ENCODE peak calls at places on chromosomes 11 and 22, in eight cellular contexts. L is heart left ventricle; K is heart right ventricle; F is CD4-positive, alpha-beta T cell; N is thoracic aorta; Q is IMR-90; E is psoas muscle; O is transverse colon. W is an unnamed sample. For H3K27me3, the result is how much of the 10 kb centered on the place peaks cover.

GRCh38 chr11:7869467-7869866 is 61.6 kb downstream of the OR10A6 start:
- DNase-seq in F (no peak), O (no peak), L (no peak), E (no peak), N (no peak), Q (no peak), K (no peak), W (no peak)

GRCh38 chr11:19995131-19995530 is 165.1 kb downstream of the DBX1 start:
- DNase-seq in K (no peak), N (no peak), O (no peak), E (peak), F (no peak), Q (peak), L (no peak), W (no peak)

GRCh38 chr22:50260801-50261614 is 475 bp downstream of the MAPK12 start:
- DNase-seq in L (no peak), O (no peak), E (peak), N (no peak), F (no peak), Q (peak), K (no peak), W (no peak)

GRCh38 chr11:67253872-67254624 is 12.2 kb upstream of the GRK2 start:
- DNase-seq in F (no peak), E (no peak), K (no peak), N (no peak), Q (no peak), O (no peak), L (no peak), W (no peak)

GRCh38 chr11:117145393-117145761 is 1.3 kb downstream of the PAFAH1B2 start:
- DNase-seq in Q (peak), E (no peak), N (no peak), L (no peak), O (peak), F (no peak), K (no peak), W (peak)

GRCh38 chr11:98862169-98862568 is 158.6 kb upstream of the CNTN5 start:
- DNase-seq in O (no peak), N (no peak), L (no peak), E (no peak), Q (no peak), K (no peak), F (no peak), W (no peak)

GRCh38 chr11:1289211-1289935 is 20.1 kb downstream of the TOLLIP start:
- DNase-seq in E (peak), N (no peak), K (no peak), O (no peak), L (no peak), F (no peak), Q (no peak), W (no peak)

GRCh38 chr11:66617148-66617814 is 851 bp downstream of the RBM14 start:
- DNase-seq in E (peak), F (no peak), L (peak), K (peak), Q (no peak), N (peak), O (no peak), W (no peak)

GRCh38 chr11:72230764-72231365 is 6.3 kb downstream of the INPPL1 start:
- DNase-seq in F (no peak), K (peak), O (no peak), N (no peak), E (no peak), L (no peak), Q (no peak), W (no peak)

GRCh38 chr22:41178425-41178975 is 26.6 kb upstream of the L3MBTL2 start:
- DNase-seq in Q (no peak), O (peak), F (no peak), L (peak), N (no peak), E (peak), K (peak), W (no peak)

GRCh38 chr22:43882122-43882767 is 9.6 kb downstream of the PNPLA5 start:
- DNase-seq in E (peak), N (no peak), L (no peak), Q (no peak), O (no peak), K (no peak), F (no peak), W (no peak)

GRCh38 chr22:38700271-38700788 is 413 bp downstream of the JOSD1 start:
- DNase-seq in K (peak), L (peak), Q (no peak), O (peak), N (no peak), F (no peak), E (peak), W (no peak)

GRCh38 chr11:119323532-119324033 is 6.7 kb upstream of the MCAM start:
- DNase-seq in O (peak), N (no peak), F (peak), K (peak), L (peak), E (peak), Q (peak), W (peak)

GRCh38 chr11:120482149-120482548 is 29.4 kb upstream of the GRIK4 start:
- DNase-seq in E (no peak), Q (peak), N (no peak), K (no peak), L (no peak), F (no peak), O (no peak), W (no peak)

GRCh38 chr11:65884716-65885092 is 3.6 kb downstream of the FIBP start:
- DNase-seq in O (peak), L (peak), N (no peak), F (peak), E (peak), K (peak), Q (peak), W (peak)

GRCh38 chr22:29301716-29302401 is 4.6 kb upstream of the GAS2L1 start:
- DNase-seq in F (no peak), K (no peak), E (no peak), Q (no peak), O (no peak), N (no peak), L (no peak), W (no peak)

GRCh38 chr11:111920908-111921307 is 2.2 kb downstream of the C11orf52 start:
- DNase-seq in N (no peak), K (no peak), E (no peak), Q (no peak), F (no peak), L (no peak), O (no peak), W (no peak)

GRCh38 chr11:13304655-13305340 is 27.2 kb downstream of the BMAL1 start:
- DNase-seq in K (peak), O (no peak), N (no peak), E (no peak), Q (no peak), F (no peak), L (no peak), W (no peak)

GRCh38 chr11:14577835-14578529 is 57.8 kb upstream of the PSMA1 start:
- DNase-seq in F (peak), L (no peak), N (no peak), Q (no peak), K (no peak), E (no peak), O (no peak), W (no peak)

GRCh38 chr22:19041403-19042074 is 80.7 kb downstream of the DGCR2 start:
- DNase-seq in F (no peak), K (no peak), N (no peak), O (no peak), Q (no peak), E (peak), L (no peak), W (no peak)

GRCh38 chr11:306645-307371 is 808 bp upstream of the IFITM2 start:
- DNase-seq in F (no peak), N (no peak), K (no peak), L (no peak), E (peak), O (no peak), Q (no peak), W (no peak)

GRCh38 chr22:36027960-36028645 is 521 bp downstream of the RBFOX2 start:
- DNase-seq in Q (no peak), O (peak), L (peak), K (peak), N (no peak), F (no peak), E (no peak), W (peak)

GRCh38 chr11:119228535-119229302 is 22.6 kb downstream of the CBL start:
- DNase-seq in K (no peak), E (no peak), Q (no peak), F (no peak), O (no peak), L (no peak), N (no peak), W (no peak)

GRCh38 chr11:89175796-89176195 is 1.9 kb upstream of the TYR start:
- DNase-seq in K (no peak), L (no peak), Q (no peak), E (no peak), F (no peak), N (no peak), O (no peak), W (no peak)

GRCh38 chr22:43377486-43377995 is 34.3 kb upstream of the MPPED1 start:
- DNase-seq in O (no peak), N (no peak), Q (peak), F (no peak), L (no peak), K (no peak), E (no peak), W (no peak)

GRCh38 chr11:115213007-115213406 is 291.2 kb downstream of the CADM1 start:
- DNase-seq in Q (no peak), N (no peak), K (no peak), O (no peak), F (no peak), L (no peak), E (no peak), W (no peak)

DNA sequence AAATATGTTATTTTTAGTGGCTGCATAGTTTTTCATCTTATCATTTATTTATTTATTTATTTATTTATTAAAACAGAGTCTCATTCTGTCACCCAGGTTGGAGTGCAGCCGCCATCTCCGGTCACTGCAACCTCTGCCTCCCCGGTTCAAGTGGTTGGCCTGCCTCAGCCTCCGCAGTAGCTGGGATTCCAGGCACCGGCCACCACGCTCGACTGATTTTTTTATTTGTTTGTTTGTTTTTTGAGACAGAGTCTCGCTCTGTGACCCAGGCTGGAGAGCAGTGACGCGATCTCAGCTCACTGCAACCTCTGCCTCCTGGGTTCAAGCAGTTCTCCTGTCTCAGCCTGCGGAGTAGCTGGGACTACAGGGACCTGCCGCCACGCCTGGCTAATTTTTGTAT is 262.9 kb upstream of the DDI1 start:
- DNase-seq in N (no peak), F (no peak), K (no peak), O (no peak), Q (no peak), L (no peak), E (no peak), W (no peak)
- H3K27ac ChIP-seq in N (no peak), F (no peak), K (no peak), O (no peak), Q (no peak), L (no peak), E (no peak), W (no peak)

GRCh38 chr11:69928124-69928523 is 108.9 kb upstream of the FGF3 start:
- DNase-seq in Q (no peak), O (no peak), N (no peak), E (peak), F (no peak), K (no peak), L (no peak), W (no peak)
- TF ChIP-seq CTCF in Q (no peak), O (no peak), N (no peak), E (no peak), F (no peak), K (no peak), L (no peak), W (no peak)

GRCh38 chr11:124760806-124761205 is 1.3 kb downstream of the ESAM start:
- DNase-seq in L (no peak), E (no peak), O (no peak), N (no peak), F (no peak), K (no peak), Q (no peak), W (no peak)
- H3K27me3 ChIP-seq in L (under half), E (half or more), O (half or more), N (under half), F (half or more), K (half or more), Q (under half), W (under half)

GRCh38 chr11:122820158-122820557 is 18.1 kb upstream of the CRTAM start:
- DNase-seq in E (no peak), F (no peak), O (no peak), N (no peak), Q (no peak), L (no peak), K (no peak), W (no peak)

GRCh38 chr11:122822241-122822640 is 16.1 kb upstream of the CRTAM start:
- DNase-seq in N (no peak), Q (no peak), F (no peak), L (no peak), K (no peak), O (no peak), E (no peak), W (no peak)

DNA sequence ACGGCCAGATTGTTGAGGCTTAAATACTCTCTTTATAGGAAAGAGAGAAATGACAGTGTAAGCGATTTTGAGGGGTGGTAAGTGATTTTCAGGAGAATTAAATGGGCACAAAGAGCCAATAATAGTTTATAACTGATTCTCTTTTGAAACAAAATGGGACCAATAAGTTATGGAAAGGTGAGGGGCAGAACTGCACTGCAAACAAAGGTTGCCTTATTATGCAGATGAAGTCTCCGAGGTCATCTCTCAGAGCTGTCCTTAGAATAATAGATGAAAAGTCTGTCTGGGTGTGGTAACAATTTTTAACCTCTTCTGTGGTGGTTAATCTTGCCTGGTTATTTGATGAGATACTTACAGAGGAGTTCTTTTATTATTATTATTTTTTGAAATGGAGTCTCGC is 14.7 kb upstream of the CRTAM start:
- DNase-seq in O (no peak), N (no peak), F (no peak), Q (no peak), K (no peak), E (no peak), L (no peak), W (no peak)
- H3K27ac ChIP-seq in O (no peak), N (no peak), F (no peak), Q (no peak), K (no peak), E (no peak), L (no peak), W (no peak)

W was measured in prostate gland.